ENCODE peak calls at places on chromosomes 2 and 18, in five cellular contexts. One of them, this sample, is unnamed.

GRCh38 chr2:101823347-101823791 is 125.9 kb downstream of the MAP4K4 start:
- DNase-seq in lower leg skin: no peak
- DNase-seq in heart right ventricle: no peak
- DNase-seq in neural progenitor cell: peak; percentile 80
- DNase-seq in lower lobe of right lung: no peak
- DNase-seq in this sample: peak; percentile 88

GRCh38 chr18:12430137-12430990 is 22.6 kb downstream of the PRELID3A start:
- DNase-seq in heart right ventricle: no peak
- DNase-seq in lower lobe of right lung: no peak
- DNase-seq in neural progenitor cell: no peak
- DNase-seq in lower leg skin: no peak
- DNase-seq in this sample: no peak

GRCh38 chr18:525066-525797 is 24.7 kb upstream of the COLEC12 start:
- DNase-seq in heart right ventricle: no peak
- DNase-seq in lower leg skin: no peak
- DNase-seq in neural progenitor cell: no peak
- DNase-seq in lower lobe of right lung: no peak
- DNase-seq in this sample: peak; percentile 36

GRCh38 chr2:235264121-235264493 is 229.7 kb upstream of the AGAP1 start:
- DNase-seq in lower lobe of right lung: no peak
- DNase-seq in neural progenitor cell: no peak
- DNase-seq in heart right ventricle: no peak
- DNase-seq in lower leg skin: no peak
- DNase-seq in this sample: no peak

GRCh38 chr2:223811757-223812156 is 25.6 kb downstream of the AP1S3 start:
- DNase-seq in heart right ventricle: no peak
- DNase-seq in neural progenitor cell: no peak
- DNase-seq in lower leg skin: no peak
- DNase-seq in lower lobe of right lung: no peak
- DNase-seq in this sample: no peak

GRCh38 chr2:218161639-218162038 is 5.1 kb downstream of the CXCR1 start:
- DNase-seq in lower lobe of right lung: no peak
- DNase-seq in neural progenitor cell: no peak
- DNase-seq in lower leg skin: no peak
- DNase-seq in heart right ventricle: no peak
- DNase-seq in this sample: no peak

GRCh38 chr2:113080134-113080533 is 12.4 kb downstream of the IL1F10 start:
- DNase-seq in lower leg skin: peak; percentile 90
- DNase-seq in heart right ventricle: no peak
- DNase-seq in neural progenitor cell: peak; percentile 71
- DNase-seq in lower lobe of right lung: peak; percentile 53
- DNase-seq in this sample: peak; percentile 91

GRCh38 chr2:180715044-180715443 is 265.4 kb upstream of the UBE2E3 start:
- DNase-seq in lower leg skin: no peak
- DNase-seq in heart right ventricle: no peak
- DNase-seq in lower lobe of right lung: no peak
- DNase-seq in neural progenitor cell: no peak
- DNase-seq in this sample: no peak

GRCh38 chr2:79512442-79513401 is at the start of gene CTNNA2:
- DNase-seq in lower lobe of right lung: peak; percentile 48
- DNase-seq in neural progenitor cell: peak; percentile 98
- DNase-seq in lower leg skin: no peak
- DNase-seq in heart right ventricle: peak; percentile 24
- DNase-seq in this sample: peak; percentile 95

GRCh38 chr18:21489119-21489750 is 111.3 kb downstream of the ESCO1 start:
- DNase-seq in lower lobe of right lung: no peak
- DNase-seq in lower leg skin: peak; percentile 31
- DNase-seq in neural progenitor cell: peak; percentile 61
- DNase-seq in heart right ventricle: no peak
- DNase-seq in this sample: peak; percentile 84

GRCh38 chr2:106868199-106868598 is 17.8 kb downstream of the ST6GAL2 start:
- DNase-seq in lower lobe of right lung: no peak
- DNase-seq in lower leg skin: peak; percentile 3
- DNase-seq in heart right ventricle: no peak
- DNase-seq in neural progenitor cell: peak; percentile 63
- DNase-seq in this sample: peak; percentile 74

GRCh38 chr18:7926526-7926925 is 359.4 kb downstream of the PTPRM start:
- DNase-seq in neural progenitor cell: peak; percentile 30
- DNase-seq in lower leg skin: no peak
- DNase-seq in heart right ventricle: no peak
- DNase-seq in lower lobe of right lung: no peak
- DNase-seq in this sample: peak; percentile 75

GRCh38 chr2:234324151-234324550 is 172.7 kb downstream of the ARL4C start:
- DNase-seq in lower leg skin: peak; percentile 83
- DNase-seq in lower lobe of right lung: no peak
- DNase-seq in neural progenitor cell: no peak
- DNase-seq in heart right ventricle: no peak
- DNase-seq in this sample: no peak

GRCh38 chr2:157839162-157839801 is 36.8 kb downstream of the ACVR1 start:
- DNase-seq in heart right ventricle: no peak
- DNase-seq in neural progenitor cell: peak; percentile 95
- DNase-seq in lower leg skin: no peak
- DNase-seq in lower lobe of right lung: no peak
- DNase-seq in this sample: peak; percentile 91

GRCh38 chr18:42752921-42753320 is 362.6 kb downstream of the RIT2 start:
- DNase-seq in lower leg skin: no peak
- DNase-seq in neural progenitor cell: peak; percentile 44
- DNase-seq in lower lobe of right lung: no peak
- DNase-seq in heart right ventricle: no peak
- DNase-seq in this sample: no peak

GRCh38 chr2:120990451-120990871 is 254.8 kb downstream of the GLI2 start:
- DNase-seq in lower leg skin: peak; percentile 84
- DNase-seq in neural progenitor cell: no peak
- DNase-seq in heart right ventricle: no peak
- DNase-seq in lower lobe of right lung: no peak
- DNase-seq in this sample: peak; percentile 25

GRCh38 chr18:24703316-24703715 is 242.9 kb downstream of the HRH4 start:
- DNase-seq in heart right ventricle: no peak
- DNase-seq in lower lobe of right lung: no peak
- DNase-seq in lower leg skin: no peak
- DNase-seq in neural progenitor cell: no peak
- DNase-seq in this sample: no peak

GRCh38 chr2:160538559-160539355 is 45.1 kb upstream of the RBMS1 start:
- DNase-seq in lower leg skin: no peak
- DNase-seq in lower lobe of right lung: no peak
- DNase-seq in neural progenitor cell: no peak
- DNase-seq in heart right ventricle: peak; percentile 19
- DNase-seq in this sample: no peak

GRCh38 chr2:66840321-66841014 is 405.5 kb downstream of the MEIS1 start:
- DNase-seq in neural progenitor cell: no peak
- DNase-seq in heart right ventricle: no peak
- DNase-seq in lower lobe of right lung: no peak
- DNase-seq in lower leg skin: no peak
- DNase-seq in this sample: no peak

GRCh38 chr2:71789556-71790219 is 336.3 kb downstream of the DYSF start:
- DNase-seq in lower leg skin: peak; percentile 53
- DNase-seq in neural progenitor cell: no peak
- DNase-seq in heart right ventricle: no peak
- DNase-seq in lower lobe of right lung: no peak
- DNase-seq in this sample: peak; percentile 42

GRCh38 chr18:26714739-26715138 is 150.8 kb downstream of the AQP4 start:
- DNase-seq in neural progenitor cell: no peak
- DNase-seq in heart right ventricle: no peak
- DNase-seq in lower leg skin: no peak
- DNase-seq in lower lobe of right lung: no peak
- DNase-seq in this sample: no peak

GRCh38 chr2:63796376-63796775 is 45.3 kb upstream of the UGP2 start:
- DNase-seq in neural progenitor cell: no peak
- DNase-seq in heart right ventricle: no peak
- DNase-seq in lower leg skin: no peak
- DNase-seq in lower lobe of right lung: no peak
- DNase-seq in this sample: no peak

GRCh38 chr18:78630356-78630755 is 349.3 kb upstream of the SALL3 start:
- DNase-seq in neural progenitor cell: no peak
- DNase-seq in lower lobe of right lung: no peak
- DNase-seq in heart right ventricle: no peak
- DNase-seq in lower leg skin: peak; percentile 62
- DNase-seq in this sample: no peak

GRCh38 chr18:77012751-77013550 is 119.6 kb downstream of the MBP start:
- DNase-seq in lower leg skin: no peak
- DNase-seq in heart right ventricle: no peak
- DNase-seq in lower lobe of right lung: no peak
- DNase-seq in neural progenitor cell: no peak
- DNase-seq in this sample: no peak

GRCh38 chr18:35490894-35491688 is 6.7 kb downstream of the INO80C start:
- DNase-seq in neural progenitor cell: peak; percentile 17
- DNase-seq in lower lobe of right lung: no peak
- DNase-seq in heart right ventricle: no peak
- DNase-seq in lower leg skin: peak; percentile 48
- DNase-seq in this sample: peak; percentile 79

GRCh38 chr2:120647487-120647886 is 88.2 kb upstream of the GLI2 start:
- DNase-seq in lower leg skin: no peak
- DNase-seq in neural progenitor cell: no peak
- DNase-seq in lower lobe of right lung: no peak
- DNase-seq in heart right ventricle: no peak
- DNase-seq in this sample: no peak

DNA sequence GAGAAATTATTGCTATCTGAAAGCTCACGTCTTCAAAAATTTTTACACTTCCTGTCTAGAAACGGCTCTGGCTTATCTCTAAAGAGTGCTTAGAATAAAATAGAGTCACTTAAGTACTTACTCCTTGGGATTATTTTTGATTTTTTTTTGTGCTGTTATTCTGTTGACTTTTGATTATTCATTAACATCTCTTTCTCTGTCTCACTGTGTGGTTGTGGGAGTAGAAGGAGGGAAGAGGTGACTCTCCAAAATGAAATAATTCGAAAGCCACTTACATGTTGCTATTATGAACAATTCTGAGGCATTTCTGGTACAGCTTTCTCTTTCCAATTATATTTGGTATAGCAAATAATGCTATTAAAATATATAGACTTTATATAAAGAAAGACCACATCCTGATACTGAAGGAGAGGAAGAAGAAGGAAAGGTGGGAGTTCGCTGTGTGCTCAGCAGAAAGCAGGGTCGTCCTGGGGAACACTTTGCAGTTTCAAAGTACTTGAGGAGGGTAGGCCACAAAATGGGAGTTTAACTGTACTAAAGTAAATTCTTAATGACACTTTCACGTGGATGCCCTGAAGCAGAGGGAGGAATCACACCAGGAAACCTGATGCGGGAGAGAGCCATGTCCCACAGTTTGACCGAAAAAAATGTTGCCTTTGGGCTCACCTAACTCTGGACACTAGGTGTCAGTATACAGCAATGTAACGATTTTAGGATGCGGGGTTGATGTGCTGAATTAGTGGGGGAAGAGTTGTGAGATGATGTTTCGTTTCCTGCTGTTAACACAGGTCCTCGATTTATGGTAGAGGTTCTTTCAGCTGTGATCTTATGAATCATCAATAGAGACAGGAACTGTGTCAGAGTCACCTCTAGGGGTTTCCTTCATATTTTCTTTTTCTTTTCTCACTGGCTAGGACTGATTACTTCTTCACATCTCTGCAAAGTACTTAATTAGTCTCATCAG is 9.8 kb upstream of the MMADHC start:
- DNase-seq in lower lobe of right lung: no peak
- DNase-seq in lower leg skin: no peak
- DNase-seq in neural progenitor cell: peak; percentile 83
- DNase-seq in heart right ventricle: no peak
- DNase-seq in this sample: peak; percentile 81
- H3K4me3 ChIP-seq in lower lobe of right lung: no peak overlapping the region
- H3K4me3 ChIP-seq in lower leg skin: no peak overlapping the region
- H3K4me3 ChIP-seq in neural progenitor cell: no peak overlapping the region
- H3K4me3 ChIP-seq in heart right ventricle: peak overlapping the region; percentile 20
- H3K4me3 ChIP-seq in this sample: no peak overlapping the region

DNA sequence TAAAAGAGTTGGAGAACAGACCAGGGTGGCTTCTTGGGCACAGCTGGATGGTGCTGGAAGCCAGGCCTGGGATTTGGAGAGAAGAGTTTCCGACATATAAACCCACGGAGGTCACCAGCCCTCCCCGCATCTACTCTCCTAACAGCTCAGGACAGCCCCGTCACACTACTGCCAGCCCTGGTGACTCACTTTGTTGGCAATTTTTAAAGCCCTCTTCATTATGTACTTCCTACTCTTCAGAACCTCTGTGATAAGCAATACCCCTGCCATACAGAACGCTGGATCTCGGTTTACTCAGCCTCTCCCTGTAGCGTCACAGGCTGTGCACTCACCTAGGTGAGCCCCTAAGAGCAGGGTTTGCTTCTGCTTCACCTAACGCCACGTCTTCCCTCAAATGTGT is 48.1 kb downstream of the ID2 start:
- DNase-seq in lower leg skin: no peak
- DNase-seq in heart right ventricle: peak; percentile 29
- DNase-seq in lower lobe of right lung: peak; percentile 63
- DNase-seq in neural progenitor cell: no peak
- DNase-seq in this sample: no peak
- TF ChIP-seq CTCF in lower leg skin: no peak
- TF ChIP-seq CTCF in heart right ventricle: no peak
- TF ChIP-seq CTCF in lower lobe of right lung: no peak
- TF ChIP-seq CTCF in neural progenitor cell: no peak
- TF ChIP-seq CTCF in this sample: no peak

DNA sequence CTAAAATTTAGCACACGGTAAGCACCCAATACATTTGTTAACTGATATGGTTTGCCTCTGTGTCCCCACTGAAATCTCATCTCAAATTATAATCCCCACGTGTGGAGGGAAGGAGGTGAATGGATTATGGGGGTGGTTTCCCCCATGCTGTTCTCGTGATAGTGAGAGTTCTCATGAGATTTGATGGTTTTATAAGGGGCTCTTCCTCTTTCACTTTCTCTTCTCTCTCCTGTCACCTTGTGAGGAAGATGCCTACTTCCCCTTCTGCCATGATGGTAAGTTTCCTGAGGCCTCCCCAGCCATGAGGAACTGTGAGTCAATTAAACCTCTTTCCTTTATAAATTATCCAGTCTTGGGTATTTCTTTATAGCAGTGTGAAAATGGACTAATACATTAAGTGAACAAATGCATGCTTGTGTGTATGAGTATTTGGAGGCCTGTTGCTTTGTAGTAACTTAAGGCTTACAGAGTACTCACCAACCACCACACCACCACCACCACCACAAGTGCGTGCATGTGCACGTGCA is 159.8 kb downstream of the MTX2 start:
- DNase-seq in neural progenitor cell: no peak
- DNase-seq in lower lobe of right lung: no peak
- DNase-seq in lower leg skin: no peak
- DNase-seq in heart right ventricle: no peak
- DNase-seq in this sample: no peak
- H3K4me3 ChIP-seq in neural progenitor cell: no peak overlapping the region
- H3K4me3 ChIP-seq in lower lobe of right lung: no peak overlapping the region
- H3K4me3 ChIP-seq in lower leg skin: no peak overlapping the region
- H3K4me3 ChIP-seq in heart right ventricle: no peak overlapping the region
- H3K4me3 ChIP-seq in this sample: no peak overlapping the region

GRCh38 chr2:27823135-27823534 is 51.6 kb downstream of the MRPL33 start:
- DNase-seq in lower leg skin: no peak
- DNase-seq in heart right ventricle: no peak
- DNase-seq in neural progenitor cell: no peak
- DNase-seq in lower lobe of right lung: no peak
- DNase-seq in this sample: no peak

GRCh38 chr2:27822049-27822448 is 50.5 kb downstream of the MRPL33 start:
- DNase-seq in neural progenitor cell: no peak
- DNase-seq in lower lobe of right lung: no peak
- DNase-seq in lower leg skin: no peak
- DNase-seq in heart right ventricle: no peak
- DNase-seq in this sample: no peak

GRCh38 chr2:27824401-27824800 is 52.9 kb downstream of the MRPL33 start:
- DNase-seq in lower leg skin: no peak
- DNase-seq in neural progenitor cell: no peak
- DNase-seq in heart right ventricle: no peak
- DNase-seq in lower lobe of right lung: no peak
- DNase-seq in this sample: no peak

GRCh38 chr2:27828305-27828704 is 56.8 kb downstream of the MRPL33 start:
- DNase-seq in neural progenitor cell: no peak
- DNase-seq in lower lobe of right lung: no peak
- DNase-seq in lower leg skin: no peak
- DNase-seq in heart right ventricle: no peak
- DNase-seq in this sample: no peak

GRCh38 chr2:27823564-27823963 is 52.0 kb downstream of the MRPL33 start:
- DNase-seq in neural progenitor cell: no peak
- DNase-seq in heart right ventricle: no peak
- DNase-seq in lower lobe of right lung: no peak
- DNase-seq in lower leg skin: no peak
- DNase-seq in this sample: no peak
- TF ChIP-seq CTCF in neural progenitor cell: no peak
- TF ChIP-seq CTCF in heart right ventricle: no peak
- TF ChIP-seq CTCF in lower lobe of right lung: no peak
- TF ChIP-seq CTCF in lower leg skin: no peak
- TF ChIP-seq CTCF in this sample: peak; percentile 26